ENCODE peak calls at places on chromosomes 1 and 21, in eight cellular contexts. One of them, this sample, is unnamed.
A peak's percentile ranks its signal among the peaks of the same experiment; 100 is the strongest.

GRCh38 chr1:87508247-87508646 is 179.6 kb downstream of the LMO4 start:
- DNase-seq in lower lobe of right lung: no peak
- DNase-seq in iPS-NIHi11: no peak
- DNase-seq in effector CD4-positive, alpha-beta T cell: no peak
- DNase-seq in effector memory CD4-positive, alpha-beta T cell: no peak
- DNase-seq in NCI-H1436: no peak
- DNase-seq in GDM1: no peak
- DNase-seq in HCT116: no peak
- DNase-seq in this sample: no peak

GRCh38 chr1:45033356-45033755 is 21.3 kb downstream of the UROD start:
- DNase-seq in GDM1: no peak
- DNase-seq in iPS-NIHi11: no peak
- DNase-seq in lower lobe of right lung: no peak
- DNase-seq in effector CD4-positive, alpha-beta T cell: no peak
- DNase-seq in HCT116: no peak
- DNase-seq in effector memory CD4-positive, alpha-beta T cell: no peak
- DNase-seq in NCI-H1436: no peak
- DNase-seq in this sample: no peak

GRCh38 chr21:35475768-35476167 is 426.7 kb upstream of the RUNX1 start:
- DNase-seq in HCT116: no peak
- DNase-seq in effector memory CD4-positive, alpha-beta T cell: no peak
- DNase-seq in lower lobe of right lung: no peak
- DNase-seq in effector CD4-positive, alpha-beta T cell: no peak
- DNase-seq in NCI-H1436: no peak
- DNase-seq in GDM1: no peak
- DNase-seq in iPS-NIHi11: no peak
- DNase-seq in this sample: no peak

GRCh38 chr1:195376190-195376589 is 1232.0 kb downstream of the KCNT2 start:
- DNase-seq in NCI-H1436: no peak
- DNase-seq in effector memory CD4-positive, alpha-beta T cell: no peak
- DNase-seq in effector CD4-positive, alpha-beta T cell: no peak
- DNase-seq in lower lobe of right lung: no peak
- DNase-seq in GDM1: no peak
- DNase-seq in HCT116: peak; percentile 1
- DNase-seq in iPS-NIHi11: no peak
- DNase-seq in this sample: no peak

GRCh38 chr1:185325413-185325812 is 8.4 kb upstream of the IVNS1ABP start:
- DNase-seq in effector CD4-positive, alpha-beta T cell: no peak
- DNase-seq in lower lobe of right lung: no peak
- DNase-seq in NCI-H1436: no peak
- DNase-seq in GDM1: peak; percentile 1
- DNase-seq in effector memory CD4-positive, alpha-beta T cell: no peak
- DNase-seq in iPS-NIHi11: no peak
- DNase-seq in HCT116: no peak
- DNase-seq in this sample: peak; percentile 72

GRCh38 chr21:41739936-41740335 is 26.9 kb downstream of the RIPK4 start:
- DNase-seq in lower lobe of right lung: no peak
- DNase-seq in NCI-H1436: no peak
- DNase-seq in iPS-NIHi11: no peak
- DNase-seq in HCT116: no peak
- DNase-seq in GDM1: no peak
- DNase-seq in effector memory CD4-positive, alpha-beta T cell: no peak
- DNase-seq in effector CD4-positive, alpha-beta T cell: no peak
- DNase-seq in this sample: no peak

GRCh38 chr1:12345350-12346217 is 115.8 kb downstream of the VPS13D start:
- DNase-seq in effector memory CD4-positive, alpha-beta T cell: no peak
- DNase-seq in effector CD4-positive, alpha-beta T cell: no peak
- DNase-seq in lower lobe of right lung: no peak
- DNase-seq in NCI-H1436: no peak
- DNase-seq in iPS-NIHi11: no peak
- DNase-seq in HCT116: no peak
- DNase-seq in GDM1: peak; percentile 25
- DNase-seq in this sample: no peak

GRCh38 chr21:17576080-17576835 is 36.4 kb downstream of the BTG3 start:
- DNase-seq in GDM1: no peak
- DNase-seq in NCI-H1436: no peak
- DNase-seq in iPS-NIHi11: no peak
- DNase-seq in effector CD4-positive, alpha-beta T cell: no peak
- DNase-seq in HCT116: no peak
- DNase-seq in effector memory CD4-positive, alpha-beta T cell: no peak
- DNase-seq in lower lobe of right lung: no peak
- DNase-seq in this sample: peak; percentile 83

GRCh38 chr1:13828454-13829151 is 128.6 kb downstream of the PRDM2 start:
- DNase-seq in NCI-H1436: peak; percentile 14
- DNase-seq in lower lobe of right lung: peak; percentile 82
- DNase-seq in iPS-NIHi11: peak; percentile 91
- DNase-seq in effector memory CD4-positive, alpha-beta T cell: no peak
- DNase-seq in GDM1: no peak
- DNase-seq in effector CD4-positive, alpha-beta T cell: no peak
- DNase-seq in HCT116: peak; percentile 43
- DNase-seq in this sample: peak; percentile 28

GRCh38 chr1:53046930-53047329 is 15.1 kb upstream of the PODN start:
- DNase-seq in iPS-NIHi11: peak; percentile 39
- DNase-seq in GDM1: no peak
- DNase-seq in effector CD4-positive, alpha-beta T cell: no peak
- DNase-seq in lower lobe of right lung: no peak
- DNase-seq in NCI-H1436: no peak
- DNase-seq in effector memory CD4-positive, alpha-beta T cell: no peak
- DNase-seq in HCT116: no peak
- DNase-seq in this sample: peak; percentile 97

GRCh38 chr1:45769261-45769932 is 18.9 kb upstream of the IPP start:
- DNase-seq in iPS-NIHi11: peak; percentile 36
- DNase-seq in HCT116: no peak
- DNase-seq in GDM1: no peak
- DNase-seq in lower lobe of right lung: no peak
- DNase-seq in NCI-H1436: no peak
- DNase-seq in effector CD4-positive, alpha-beta T cell: no peak
- DNase-seq in effector memory CD4-positive, alpha-beta T cell: no peak
- DNase-seq in this sample: no peak

GRCh38 chr1:164141717-164142268 is 417.2 kb upstream of the PBX1 start:
- DNase-seq in HCT116: no peak
- DNase-seq in effector memory CD4-positive, alpha-beta T cell: no peak
- DNase-seq in NCI-H1436: no peak
- DNase-seq in GDM1: no peak
- DNase-seq in effector CD4-positive, alpha-beta T cell: no peak
- DNase-seq in lower lobe of right lung: no peak
- DNase-seq in iPS-NIHi11: no peak
- DNase-seq in this sample: no peak

GRCh38 chr1:1890506-1891348 is at the start of gene GNB1:
- DNase-seq in iPS-NIHi11: peak; percentile 98
- DNase-seq in HCT116: peak; percentile 72
- DNase-seq in lower lobe of right lung: peak; percentile 91
- DNase-seq in NCI-H1436: peak; percentile 82
- DNase-seq in effector memory CD4-positive, alpha-beta T cell: peak; percentile 81
- DNase-seq in GDM1: peak; percentile 89
- DNase-seq in effector CD4-positive, alpha-beta T cell: peak; percentile 83
- DNase-seq in this sample: peak; percentile 69

GRCh38 chr1:233294991-233295774 is at the start of gene PCNX2:
- DNase-seq in lower lobe of right lung: peak; percentile 75
- DNase-seq in NCI-H1436: peak; percentile 81
- DNase-seq in iPS-NIHi11: peak; percentile 92
- DNase-seq in effector CD4-positive, alpha-beta T cell: peak; percentile 44
- DNase-seq in HCT116: peak; percentile 33
- DNase-seq in effector memory CD4-positive, alpha-beta T cell: peak; percentile 53
- DNase-seq in GDM1: no peak
- DNase-seq in this sample: peak; percentile 42

GRCh38 chr1:211729238-211729637 is 53.8 kb upstream of the NEK2 start:
- DNase-seq in GDM1: no peak
- DNase-seq in effector CD4-positive, alpha-beta T cell: no peak
- DNase-seq in lower lobe of right lung: no peak
- DNase-seq in iPS-NIHi11: no peak
- DNase-seq in effector memory CD4-positive, alpha-beta T cell: no peak
- DNase-seq in NCI-H1436: no peak
- DNase-seq in HCT116: no peak
- DNase-seq in this sample: no peak

GRCh38 chr1:15027515-15027948 is 126.0 kb upstream of the TMEM51 start:
- DNase-seq in GDM1: no peak
- DNase-seq in iPS-NIHi11: peak; percentile 88
- DNase-seq in NCI-H1436: no peak
- DNase-seq in lower lobe of right lung: peak; percentile 70
- DNase-seq in HCT116: peak; percentile 22
- DNase-seq in effector memory CD4-positive, alpha-beta T cell: no peak
- DNase-seq in effector CD4-positive, alpha-beta T cell: no peak
- DNase-seq in this sample: peak; percentile 21

GRCh38 chr1:209305221-209305954 is 278.1 kb upstream of the CAMK1G start:
- DNase-seq in lower lobe of right lung: no peak
- DNase-seq in HCT116: no peak
- DNase-seq in effector memory CD4-positive, alpha-beta T cell: no peak
- DNase-seq in effector CD4-positive, alpha-beta T cell: no peak
- DNase-seq in NCI-H1436: no peak
- DNase-seq in GDM1: no peak
- DNase-seq in iPS-NIHi11: peak; percentile 9
- DNase-seq in this sample: no peak

GRCh38 chr1:217910791-217911320 is 279.7 kb downstream of the SPATA17 start:
- DNase-seq in HCT116: no peak
- DNase-seq in effector memory CD4-positive, alpha-beta T cell: no peak
- DNase-seq in NCI-H1436: no peak
- DNase-seq in effector CD4-positive, alpha-beta T cell: no peak
- DNase-seq in GDM1: no peak
- DNase-seq in lower lobe of right lung: no peak
- DNase-seq in iPS-NIHi11: no peak
- DNase-seq in this sample: no peak

GRCh38 chr1:247487057-247487456 is 29.2 kb upstream of the OR2B11 start:
- DNase-seq in effector memory CD4-positive, alpha-beta T cell: no peak
- DNase-seq in iPS-NIHi11: peak; percentile 66
- DNase-seq in GDM1: peak; percentile 45
- DNase-seq in NCI-H1436: peak; percentile 1
- DNase-seq in HCT116: peak; percentile 26
- DNase-seq in lower lobe of right lung: no peak
- DNase-seq in effector CD4-positive, alpha-beta T cell: peak; percentile 3
- DNase-seq in this sample: no peak

GRCh38 chr1:210340311-210340710 is 11.6 kb downstream of the HHAT start:
- DNase-seq in effector CD4-positive, alpha-beta T cell: no peak
- DNase-seq in iPS-NIHi11: no peak
- DNase-seq in lower lobe of right lung: no peak
- DNase-seq in GDM1: no peak
- DNase-seq in HCT116: no peak
- DNase-seq in effector memory CD4-positive, alpha-beta T cell: no peak
- DNase-seq in NCI-H1436: no peak
- DNase-seq in this sample: no peak

GRCh38 chr1:27961646-27962221 is 2.0 kb downstream of the XKR8 start:
- DNase-seq in NCI-H1436: no peak
- DNase-seq in lower lobe of right lung: no peak
- DNase-seq in GDM1: no peak
- DNase-seq in HCT116: no peak
- DNase-seq in iPS-NIHi11: peak; percentile 55
- DNase-seq in effector CD4-positive, alpha-beta T cell: no peak
- DNase-seq in effector memory CD4-positive, alpha-beta T cell: no peak
- DNase-seq in this sample: no peak

GRCh38 chr21:46119565-46120271 is 21.8 kb downstream of the COL6A2 start:
- DNase-seq in HCT116: no peak
- DNase-seq in effector CD4-positive, alpha-beta T cell: no peak
- DNase-seq in lower lobe of right lung: peak; percentile 34
- DNase-seq in NCI-H1436: no peak
- DNase-seq in iPS-NIHi11: no peak
- DNase-seq in effector memory CD4-positive, alpha-beta T cell: no peak
- DNase-seq in GDM1: no peak
- DNase-seq in this sample: no peak

GRCh38 chr1:12464627-12465056 is 153.4 kb downstream of the DHRS3 start:
- DNase-seq in GDM1: no peak
- DNase-seq in iPS-NIHi11: no peak
- DNase-seq in effector CD4-positive, alpha-beta T cell: no peak
- DNase-seq in NCI-H1436: no peak
- DNase-seq in HCT116: no peak
- DNase-seq in effector memory CD4-positive, alpha-beta T cell: no peak
- DNase-seq in lower lobe of right lung: peak; percentile 59
- DNase-seq in this sample: no peak

GRCh38 chr1:29303201-29304024 is 67.1 kb downstream of the PTPRU start:
- DNase-seq in effector memory CD4-positive, alpha-beta T cell: no peak
- DNase-seq in effector CD4-positive, alpha-beta T cell: no peak
- DNase-seq in iPS-NIHi11: no peak
- DNase-seq in HCT116: no peak
- DNase-seq in GDM1: no peak
- DNase-seq in lower lobe of right lung: no peak
- DNase-seq in NCI-H1436: no peak
- DNase-seq in this sample: no peak

This sample was measured in NCI-H2029.